ENCODE peak calls at places on chromosomes 6 and 20, in four cellular contexts. H is endothelial cell, L is iPS-NIHi11, Z is anterior cingulate cortex. V is an unnamed sample.

GRCh38 chr20:46631212-46631869 is 19.9 kb downstream of the SLC13A3 start:
- DNase-seq in Z (no peak), L (no peak), H (no peak), V (no peak)

GRCh38 chr20:19881080-19881840 is 123.2 kb downstream of the RIN2 start:
- DNase-seq in H (no peak), Z (no peak), L (no peak), V (no peak)

GRCh38 chr6:40322336-40322735 is 264.8 kb downstream of the LRFN2 start:
- DNase-seq in H (no peak), L (peak; percentile 29), Z (no peak), V (no peak)

GRCh38 chr6:20404641-20405032 is 3.0 kb downstream of the E2F3 start:
- DNase-seq in H (peak; percentile 70), L (peak; percentile 37), Z (peak; percentile 2), V (peak; percentile 62)

GRCh38 chr6:35024601-35025054 is 116.5 kb downstream of the TCP11 start:
- DNase-seq in H (peak; percentile 53), L (peak; percentile 82), Z (peak; percentile 21), V (peak; percentile 61)

GRCh38 chr6:23354004-23354403 is 772.0 kb upstream of the NRSN1 start:
- DNase-seq in H (no peak), Z (no peak), L (no peak), V (no peak)

GRCh38 chr20:11912013-11912663 is 5.6 kb upstream of the BTBD3 start:
- DNase-seq in H (peak; percentile 8), Z (no peak), L (no peak), V (no peak)

GRCh38 chr20:23142162-23143050 is 56.3 kb upstream of the CD93 start:
- DNase-seq in L (no peak), H (no peak), Z (no peak), V (no peak)

GRCh38 chr6:65450451-65450850 is 256.6 kb downstream of the EYS start:
- DNase-seq in H (no peak), L (peak; percentile 55), Z (no peak), V (no peak)

GRCh38 chr20:4014031-4014474 is 1.3 kb downstream of the RNF24 start:
- DNase-seq in L (peak; percentile 34), Z (no peak), H (no peak), V (peak; percentile 48)

GRCh38 chr6:37039958-37040357 is 34.5 kb downstream of the FGD2 start:
- DNase-seq in Z (no peak), H (no peak), L (no peak), V (no peak)

GRCh38 chr20:64084209-64085152 is at the start of gene LKAAEAR1:
- DNase-seq in H (no peak), Z (no peak), L (peak; percentile 71), V (no peak)

GRCh38 chr6:116631379-116631990 is 15.2 kb downstream of the RSPH4A start:
- DNase-seq in H (peak; percentile 35), L (no peak), Z (no peak), V (no peak)

GRCh38 chr6:41072836-41073202 is at the start of gene NFYA:
- DNase-seq in Z (peak; percentile 100), L (peak; percentile 93), H (peak; percentile 100), V (peak; percentile 99)

GRCh38 chr6:5203571-5203970 is 57.2 kb downstream of the LYRM4 start:
- DNase-seq in L (no peak), Z (no peak), H (no peak), V (no peak)

GRCh38 chr20:61044499-61044898 is 207.6 kb upstream of the CDH4 start:
- DNase-seq in L (peak; percentile 51), H (no peak), Z (no peak), V (no peak)

GRCh38 chr20:43981535-43981934 is 66.9 kb downstream of the TOX2 start:
- DNase-seq in H (no peak), Z (no peak), L (no peak), V (no peak)

GRCh38 chr20:34364013-34364382 is 925 bp downstream of the ITCH start:
- DNase-seq in Z (no peak), H (no peak), L (no peak), V (no peak)

GRCh38 chr6:133697666-133698065 is 191.2 kb upstream of the TCF21 start:
- DNase-seq in Z (no peak), L (no peak), H (no peak), V (no peak)

GRCh38 chr6:34664270-34664971 is 32.1 kb downstream of the ILRUN start:
- DNase-seq in L (no peak), H (no peak), Z (no peak), V (no peak)

GRCh38 chr6:131950767-131951575 is at the start of gene CCN2:
- DNase-seq in H (peak; percentile 94), L (peak; percentile 90), Z (peak; percentile 13), V (peak; percentile 93)

GRCh38 chr6:167682546-167683027 is 144.1 kb upstream of the AFDN start:
- DNase-seq in L (no peak), H (no peak), Z (no peak), V (no peak)

GRCh38 chr20:45044084-45044573 is 56.8 kb downstream of the KCNS1 start:
- DNase-seq in H (peak; percentile 24), L (peak; percentile 55), Z (no peak), V (peak; percentile 67)

GRCh38 chr20:41615671-41616070 is 2.5 kb downstream of the CHD6 start:
- DNase-seq in L (no peak), Z (no peak), H (no peak), V (no peak)

V was measured in NCI-H226.